ENCODE peak calls at places on chromosome 14, in eight cellular contexts. S is HFF-Myc, J is fibroblast of mammary gland, H is transverse colon, E is RWPE2, N is AG09309, G is stomach, Z is left lung. O is an unnamed sample.

GRCh38 chr14:81516941-81517797 is 16.5 kb downstream of the SEL1L start:
- DNase-seq in S (no peak), J (peak; percentile 72), H (peak; percentile 30), E (no peak), N (peak; percentile 21), G (no peak), Z (no peak), O (peak; percentile 19)

GRCh38 chr14:63046339-63047268 is 1.3 kb upstream of the KCNH5 start:
- DNase-seq in S (no peak), J (no peak), H (no peak), E (no peak), N (no peak), G (no peak), Z (peak; percentile 44), O (no peak)

GRCh38 chr14:94341654-94342333 is 18.7 kb upstream of the SERPINA6 start:
- DNase-seq in S (no peak), J (no peak), H (no peak), E (no peak), N (no peak), G (no peak), Z (no peak), O (no peak)

GRCh38 chr14:105207460-105207901 is 26.4 kb upstream of the NUDT14 start:
- DNase-seq in S (no peak), J (no peak), H (no peak), E (no peak), N (no peak), G (no peak), Z (no peak), O (no peak)

GRCh38 chr14:89279649-89280232 is 137.3 kb downstream of the FOXN3 start:
- DNase-seq in S (no peak), J (no peak), H (no peak), E (no peak), N (no peak), G (no peak), Z (no peak), O (no peak)

GRCh38 chr14:28603606-28604005 is 163.0 kb upstream of the FOXG1 start:
- DNase-seq in S (no peak), J (peak; percentile 71), H (no peak), E (no peak), N (no peak), G (no peak), Z (no peak), O (no peak)

GRCh38 chr14:96053600-96054381 is 14.6 kb downstream of the C14orf132 start:
- DNase-seq in S (peak; percentile 79), J (peak; percentile 99), H (peak; percentile 41), E (no peak), N (peak; percentile 95), G (no peak), Z (no peak), O (peak; percentile 94)

GRCh38 chr14:75418779-75419768 is 8.7 kb upstream of the JDP2 start:
- DNase-seq in S (no peak), J (no peak), H (peak; percentile 84), E (no peak), N (no peak), G (peak; percentile 63), Z (no peak), O (no peak)

GRCh38 chr14:76056128-76056527 is 70.6 kb downstream of the IFT43 start:
- DNase-seq in S (no peak), J (peak; percentile 21), H (no peak), E (no peak), N (no peak), G (no peak), Z (no peak), O (no peak)

GRCh38 chr14:91388551-91388975 is 29.1 kb downstream of the CCDC88C start:
- DNase-seq in S (no peak), J (no peak), H (peak; percentile 55), E (no peak), N (no peak), G (no peak), Z (no peak), O (no peak)

GRCh38 chr14:30214456-30215090 is 286.9 kb upstream of the PRKD1 start:
- DNase-seq in S (peak; percentile 35), J (peak; percentile 89), H (no peak), E (no peak), N (no peak), G (no peak), Z (no peak), O (no peak)

GRCh38 chr14:58426819-58427288 is 477 bp downstream of the TIMM9 start:
- DNase-seq in S (peak; percentile 25), J (peak; percentile 68), H (peak; percentile 59), E (no peak), N (peak; percentile 11), G (peak; percentile 42), Z (peak; percentile 83), O (peak; percentile 3)

GRCh38 chr14:86777950-86778602 is 1214.9 kb downstream of the GALC start:
- DNase-seq in S (no peak), J (peak; percentile 86), H (no peak), E (no peak), N (no peak), G (no peak), Z (no peak), O (peak; percentile 68)

GRCh38 chr14:50320279-50320678 is 8.2 kb downstream of the DMAC2L start:
- DNase-seq in S (no peak), J (peak; percentile 87), H (no peak), E (no peak), N (no peak), G (no peak), Z (no peak), O (no peak)

GRCh38 chr14:55240526-55241178 is 30.6 kb upstream of the FBXO34 start:
- DNase-seq in S (no peak), J (peak; percentile 72), H (no peak), E (no peak), N (peak; percentile 2), G (no peak), Z (peak; percentile 75), O (no peak)

GRCh38 chr14:104676694-104677505 is 12.5 kb upstream of the INF2 start:
- DNase-seq in S (no peak), J (no peak), H (peak; percentile 35), E (no peak), N (no peak), G (no peak), Z (peak; percentile 78), O (no peak)

GRCh38 chr14:88546621-88547385 is 8.0 kb downstream of the PTPN21 start:
- DNase-seq in S (no peak), J (peak; percentile 34), H (no peak), E (no peak), N (no peak), G (no peak), Z (no peak), O (no peak)

GRCh38 chr14:99522934-99523660 is 41.9 kb downstream of the CCNK start:
- DNase-seq in S (no peak), J (no peak), H (peak; percentile 34), E (peak; percentile 51), N (no peak), G (no peak), Z (peak; percentile 68), O (no peak)

GRCh38 chr14:28742171-28742846 is 24.3 kb upstream of the FOXG1 start:
- DNase-seq in S (no peak), J (no peak), H (no peak), E (no peak), N (no peak), G (no peak), Z (no peak), O (no peak)

GRCh38 chr14:91114079-91115065 is 499 bp downstream of the DGLUCY start:
- DNase-seq in S (no peak), J (peak; percentile 65), H (peak; percentile 75), E (no peak), N (no peak), G (peak; percentile 66), Z (peak; percentile 78), O (no peak)

GRCh38 chr14:96090441-96091148 is 51.4 kb downstream of the C14orf132 start:
- DNase-seq in S (no peak), J (peak; percentile 84), H (peak; percentile 34), E (peak; percentile 41), N (no peak), G (no peak), Z (no peak), O (no peak)

GRCh38 chr14:70018713-70019201 is 139.5 kb downstream of the SMOC1 start:
- DNase-seq in S (no peak), J (peak; percentile 28), H (peak; percentile 52), E (no peak), N (no peak), G (peak; percentile 75), Z (no peak), O (no peak)

DNA sequence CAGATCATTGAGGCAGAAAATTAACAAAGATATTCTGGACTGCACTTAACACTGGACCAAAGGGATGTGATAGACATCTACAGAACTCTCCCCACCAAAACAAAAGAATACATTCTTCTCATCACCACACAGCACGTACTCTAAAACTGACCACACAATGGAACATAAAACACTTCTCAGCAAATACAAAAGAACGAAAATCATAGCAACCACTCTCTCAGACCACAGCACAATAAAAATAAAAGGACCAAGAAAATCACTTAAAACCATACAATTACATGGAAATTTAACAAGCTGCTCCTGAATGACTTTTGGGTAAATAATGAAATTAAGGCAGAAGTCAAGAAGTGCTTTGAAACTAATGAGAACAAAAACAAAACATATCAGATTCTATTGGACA is 254.0 kb upstream of the STXBP6 start:
- DNase-seq in S (no peak), J (no peak), H (no peak), E (no peak), N (no peak), G (no peak), Z (no peak), O (no peak)
- H3K4me3 ChIP-seq in S (no peak overlapping the region), J (no peak overlapping the region), H (no peak overlapping the region), E (no peak overlapping the region), N (no peak overlapping the region), G (no peak overlapping the region), Z (no peak overlapping the region), O (no peak overlapping the region)

GRCh38 chr14:31935406-31935805 is 141.7 kb upstream of the ARHGAP5 start:
- DNase-seq in S (no peak), J (no peak), H (no peak), E (no peak), N (no peak), G (no peak), Z (no peak), O (no peak)
- TF ChIP-seq CTCF in S (no peak), J (no peak), H (no peak), E (no peak), N (no peak), G (no peak), Z (no peak), O (no peak)

DNA sequence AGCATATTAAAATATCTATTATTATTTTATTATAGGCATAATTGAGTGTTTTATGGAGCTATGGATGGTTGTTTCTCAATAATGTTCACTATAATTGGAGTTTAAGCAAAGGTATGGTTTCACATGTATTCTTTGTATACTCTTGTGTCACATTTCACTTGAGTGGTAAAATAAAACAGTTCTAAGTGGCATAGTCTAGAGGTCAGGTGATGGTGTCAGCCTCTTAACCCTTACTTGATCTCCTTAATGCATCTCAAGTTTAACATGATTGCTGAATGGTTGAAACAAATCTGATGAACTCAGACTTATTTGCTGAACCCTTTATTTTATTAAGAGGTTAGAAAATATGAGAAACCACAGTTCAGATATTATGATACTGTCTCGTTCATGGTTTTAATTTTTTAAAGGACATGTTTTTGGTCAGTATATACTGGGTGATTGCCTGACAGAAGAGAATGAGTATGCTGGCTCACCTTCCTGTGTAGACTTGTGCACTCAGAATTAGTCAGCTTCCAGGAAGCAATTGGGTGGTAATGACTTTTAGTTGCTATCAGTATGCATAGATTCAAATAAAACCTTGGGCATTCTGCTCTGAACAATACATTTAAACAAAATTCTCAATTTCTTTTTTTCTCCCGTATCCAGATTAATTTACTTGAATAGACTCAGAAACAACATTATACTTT is 464.6 kb downstream of the PCNX1 start:
- DNase-seq in S (no peak), J (peak; percentile 80), H (no peak), E (no peak), N (no peak), G (no peak), Z (no peak), O (no peak)
- H3K4me3 ChIP-seq in S (no peak overlapping the region), J (no peak overlapping the region), H (no peak overlapping the region), E (peak overlapping the region; percentile 7), N (no peak overlapping the region), G (no peak overlapping the region), Z (no peak overlapping the region), O (no peak overlapping the region)

GRCh38 chr14:101119830-101120571 is 216.5 kb upstream of the RTL1 start:
- DNase-seq in S (no peak), J (peak; percentile 33), H (no peak), E (peak; percentile 41), N (no peak), G (peak; percentile 22), Z (peak; percentile 70), O (no peak)
- TF ChIP-seq CTCF in S (no peak), J (no peak), H (no peak), E (no peak), N (no peak), G (no peak), Z (no peak), O (no peak)

O was measured in BJ.